ENCODE peak calls at places on chromosomes 5 and 9, in four cellular contexts. P is K562, O is HepG2, H is WTC11. F is an unnamed sample.

GRCh38 chr9:72149231-72149975 is at the start of gene GDA:
- DNase-seq in P (no peak), O (no peak), H (peak; percentile 68), F (no peak)

GRCh38 chr5:56668996-56669395 is 146.4 kb upstream of the MAP3K1 start:
- DNase-seq in P (no peak), O (peak; percentile 58), H (no peak), F (no peak)

GRCh38 chr5:125439243-125439642 is 692.8 kb upstream of the ZNF608 start:
- DNase-seq in P (no peak), O (no peak), H (no peak), F (no peak)

GRCh38 chr5:74056102-74056788 is 430.2 kb downstream of the ARHGEF28 start:
- DNase-seq in P (no peak), O (no peak), H (no peak), F (no peak)

GRCh38 chr9:16873131-16873787 is 2.8 kb upstream of the BNC2 start:
- DNase-seq in P (no peak), O (no peak), H (no peak), F (no peak)

GRCh38 chr5:148179234-148179824 is 11.0 kb downstream of the SPINK14 start:
- DNase-seq in P (peak; percentile 6), O (peak; percentile 64), H (no peak), F (peak; percentile 4)

GRCh38 chr5:68382640-68383039 is 167.1 kb downstream of the PIK3R1 start:
- DNase-seq in P (no peak), O (no peak), H (no peak), F (no peak)

GRCh38 chr5:179322071-179323025 is 22.9 kb downstream of the ADAMTS2 start:
- DNase-seq in P (no peak), O (no peak), H (peak; percentile 10), F (no peak)

GRCh38 chr9:117744856-117745389 is 40.7 kb downstream of the TLR4 start:
- DNase-seq in P (no peak), O (no peak), H (peak; percentile 36), F (no peak)

GRCh38 chr9:91727316-91727861 is 222.6 kb downstream of the ROR2 start:
- DNase-seq in P (peak; percentile 79), O (peak; percentile 41), H (peak; percentile 51), F (no peak)

GRCh38 chr9:118170032-118170955 is 466.1 kb downstream of the TLR4 start:
- DNase-seq in P (no peak), O (peak; percentile 7), H (peak; percentile 66), F (no peak)

GRCh38 chr9:93452710-93453046 is 703 bp downstream of the FAM120AOS start:
- DNase-seq in P (no peak), O (no peak), H (no peak), F (no peak)

GRCh38 chr9:82031538-82032280 is 43.1 kb downstream of the SPATA31D1 start:
- DNase-seq in P (no peak), O (peak; percentile 2), H (no peak), F (no peak)

GRCh38 chr5:21225223-21226064 is 1237.4 kb upstream of the CDH18 start:
- DNase-seq in P (no peak), O (peak; percentile 2), H (no peak), F (no peak)

GRCh38 chr9:82606761-82607382 is 456.1 kb downstream of the RASEF start:
- DNase-seq in P (no peak), O (peak; percentile 69), H (peak; percentile 48), F (peak; percentile 1)

GRCh38 chr5:7419367-7419766 is 23.4 kb downstream of the ADCY2 start:
- DNase-seq in P (no peak), O (no peak), H (no peak), F (no peak)

GRCh38 chr9:93027750-93028149 is 30.8 kb upstream of the SUSD3 start:
- DNase-seq in P (no peak), O (no peak), H (no peak), F (no peak)

DNA sequence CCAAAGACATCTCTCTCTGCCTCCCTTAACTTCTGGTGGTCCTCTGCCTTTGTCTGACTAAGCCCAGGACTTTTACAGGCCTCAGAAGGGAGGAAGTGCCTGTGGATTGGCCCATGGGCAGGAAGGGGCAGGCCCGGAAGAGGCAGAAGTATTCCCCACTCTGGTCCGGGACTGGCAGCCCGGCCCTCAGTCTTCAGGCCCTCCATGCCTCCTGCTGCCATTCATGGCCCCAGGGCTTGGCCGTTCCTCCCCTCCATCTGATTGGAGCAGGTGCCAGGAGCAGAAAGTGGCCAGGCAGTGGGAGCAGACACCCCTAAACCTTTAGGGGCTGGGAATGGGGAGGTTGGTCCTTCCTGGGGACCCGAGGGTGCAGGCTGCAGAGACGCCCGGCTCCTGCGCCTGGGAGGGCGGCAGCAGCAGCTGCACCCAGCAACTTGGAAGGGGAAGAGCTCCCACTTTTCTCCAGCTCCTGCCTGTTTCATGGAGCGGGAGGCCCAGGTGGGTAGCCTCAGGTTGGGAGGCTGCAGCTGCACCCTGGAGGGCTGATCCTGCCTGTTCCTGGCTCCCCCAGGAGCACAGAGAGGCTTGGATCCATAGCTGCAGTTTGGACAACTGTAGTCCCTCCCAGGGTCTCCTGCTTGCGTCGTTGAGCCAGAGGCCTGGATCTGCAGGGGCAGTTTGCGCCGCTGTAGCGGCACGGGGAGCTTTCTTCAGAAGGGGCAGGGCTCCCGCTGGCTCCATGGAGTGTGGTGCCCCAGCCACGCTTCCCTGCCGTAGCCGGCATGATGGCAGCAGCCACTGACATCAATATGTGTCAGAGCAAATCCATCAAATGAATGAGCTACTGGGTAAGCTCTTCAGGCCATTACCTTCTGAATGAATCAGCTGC is 661.5 kb upstream of the NUDT12 start:
- DNase-seq in P (no peak), O (no peak), H (no peak), F (no peak)
- TF ChIP-seq CBFB in P (no peak), O (no peak), H (no peak), F (no peak)

DNA sequence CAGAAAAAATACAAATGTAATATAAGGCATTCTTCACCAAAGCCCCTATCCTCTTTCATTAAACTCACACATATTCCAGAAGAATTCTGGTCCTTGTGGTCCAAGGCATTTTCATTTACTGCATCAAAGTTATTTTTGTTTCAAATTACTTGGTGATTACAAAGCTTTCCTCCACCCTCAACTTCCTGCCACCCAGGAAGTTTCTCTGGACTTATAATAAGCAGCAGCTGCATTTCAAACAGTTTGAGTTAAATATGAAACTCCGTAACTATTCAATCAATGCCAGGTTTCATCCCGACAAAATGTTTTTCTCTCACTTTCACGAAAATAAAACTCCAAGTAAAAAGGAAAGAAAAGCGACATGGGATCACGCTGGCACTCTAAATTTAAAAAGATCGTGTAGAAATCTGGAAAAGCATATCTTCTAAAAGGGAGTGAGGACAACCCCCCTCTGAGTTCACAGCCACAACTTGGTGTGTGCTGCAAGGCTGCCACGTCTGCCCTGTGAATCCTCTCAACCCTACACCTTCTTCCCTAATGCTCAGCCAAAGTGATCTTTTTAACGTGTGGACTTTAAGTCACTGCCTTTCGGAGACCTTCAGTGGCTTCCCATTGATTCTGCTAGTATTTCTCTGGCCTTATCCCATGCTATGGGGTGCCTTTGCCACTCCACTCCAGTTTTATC is 90.9 kb upstream of the CER1 start:
- DNase-seq in P (no peak), O (no peak), H (no peak), F (no peak)
- TF ChIP-seq CBFB in P (no peak), O (no peak), H (no peak), F (no peak)

GRCh38 chr9:84570482-84571154 is 98.9 kb upstream of the NTRK2 start:
- DNase-seq in P (no peak), O (no peak), H (no peak), F (no peak)
- TF ChIP-seq CBFB in P (no peak), O (no peak), H (no peak), F (no peak)

DNA sequence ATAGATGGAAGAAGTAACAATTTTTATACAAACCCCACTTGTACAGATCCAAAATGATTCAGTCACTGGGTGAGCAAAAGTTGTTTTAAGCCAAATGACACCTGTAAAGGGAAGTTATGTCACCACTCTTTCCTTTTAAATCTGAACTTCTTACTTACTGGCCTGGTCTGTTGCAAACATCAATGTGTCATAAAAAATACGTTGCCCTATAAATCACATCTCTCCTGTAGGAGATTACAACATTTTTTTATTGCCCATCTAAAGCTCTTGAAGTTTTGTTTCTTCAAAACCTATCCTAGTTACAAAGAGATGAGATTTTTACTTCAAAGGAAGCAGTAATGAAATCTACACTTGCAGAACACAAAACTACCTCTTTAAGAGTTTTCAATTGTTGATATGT is 1087.8 kb upstream of the DMAC1 start:
- DNase-seq in P (no peak), O (no peak), H (no peak), F (no peak)
- TF ChIP-seq CBFB in P (no peak), O (no peak), H (no peak), F (no peak)

F was measured in GM12878.